ENCODE peak calls at places on chromosome 22, in six cellular contexts. One of them, this sample, is unnamed.
A peak's percentile ranks its signal among the peaks of the same experiment; 100 is the strongest.

GRCh38 chr22:46234851-46235437 is 15.1 kb downstream of the CDPF1 start:
- DNase-seq in mammary epithelial cell: no peak
- DNase-seq in activated T-helper 1 cell treated with anti-CD3 and anti-CD28 coated beads, Interleukin-2, amount 50 U/mL, for 16 hours: no peak
- DNase-seq in germinal center: no peak
- DNase-seq in left ventricle myocardium inferior: no peak
- DNase-seq in NCI-H2029: no peak
- DNase-seq in this sample: no peak

GRCh38 chr22:35611200-35611890 is 5.8 kb downstream of the MB start:
- DNase-seq in mammary epithelial cell: no peak
- DNase-seq in activated T-helper 1 cell treated with anti-CD3 and anti-CD28 coated beads, Interleukin-2, amount 50 U/mL, for 16 hours: no peak
- DNase-seq in germinal center: no peak
- DNase-seq in left ventricle myocardium inferior: no peak
- DNase-seq in NCI-H2029: no peak
- DNase-seq in this sample: no peak

GRCh38 chr22:27510024-27510423 is 291.5 kb downstream of the MN1 start:
- DNase-seq in mammary epithelial cell: no peak
- DNase-seq in activated T-helper 1 cell treated with anti-CD3 and anti-CD28 coated beads, Interleukin-2, amount 50 U/mL, for 16 hours: no peak
- DNase-seq in germinal center: no peak
- DNase-seq in left ventricle myocardium inferior: no peak
- DNase-seq in NCI-H2029: no peak
- DNase-seq in this sample: no peak

GRCh38 chr22:48321986-48322545 is 1505.6 kb downstream of the BRD1 start:
- DNase-seq in mammary epithelial cell: no peak
- DNase-seq in activated T-helper 1 cell treated with anti-CD3 and anti-CD28 coated beads, Interleukin-2, amount 50 U/mL, for 16 hours: no peak
- DNase-seq in germinal center: no peak
- DNase-seq in left ventricle myocardium inferior: no peak
- DNase-seq in NCI-H2029: no peak
- DNase-seq in this sample: no peak

GRCh38 chr22:26476705-26477340 is 6.8 kb downstream of the HPS4 start:
- DNase-seq in mammary epithelial cell: no peak
- DNase-seq in activated T-helper 1 cell treated with anti-CD3 and anti-CD28 coated beads, Interleukin-2, amount 50 U/mL, for 16 hours: no peak
- DNase-seq in germinal center: no peak
- DNase-seq in left ventricle myocardium inferior: no peak
- DNase-seq in NCI-H2029: no peak
- DNase-seq in this sample: no peak

GRCh38 chr22:32661296-32661695 is 140.2 kb upstream of the TIMP3 start:
- DNase-seq in mammary epithelial cell: peak; percentile 85
- DNase-seq in activated T-helper 1 cell treated with anti-CD3 and anti-CD28 coated beads, Interleukin-2, amount 50 U/mL, for 16 hours: no peak
- DNase-seq in germinal center: no peak
- DNase-seq in left ventricle myocardium inferior: peak; percentile 82
- DNase-seq in NCI-H2029: no peak
- DNase-seq in this sample: no peak

GRCh38 chr22:37526376-37526775 is 7.2 kb upstream of the CARD10 start:
- DNase-seq in mammary epithelial cell: peak; percentile 99
- DNase-seq in activated T-helper 1 cell treated with anti-CD3 and anti-CD28 coated beads, Interleukin-2, amount 50 U/mL, for 16 hours: no peak
- DNase-seq in germinal center: no peak
- DNase-seq in left ventricle myocardium inferior: no peak
- DNase-seq in NCI-H2029: no peak
- DNase-seq in this sample: no peak

GRCh38 chr22:23401111-23401909 is 178.8 kb downstream of the IGLL1 start:
- DNase-seq in mammary epithelial cell: peak; percentile 77
- DNase-seq in activated T-helper 1 cell treated with anti-CD3 and anti-CD28 coated beads, Interleukin-2, amount 50 U/mL, for 16 hours: no peak
- DNase-seq in germinal center: no peak
- DNase-seq in left ventricle myocardium inferior: no peak
- DNase-seq in NCI-H2029: no peak
- DNase-seq in this sample: no peak

GRCh38 chr22:24497879-24498278 is 2.7 kb downstream of the UPB1 start:
- DNase-seq in mammary epithelial cell: no peak
- DNase-seq in activated T-helper 1 cell treated with anti-CD3 and anti-CD28 coated beads, Interleukin-2, amount 50 U/mL, for 16 hours: no peak
- DNase-seq in germinal center: no peak
- DNase-seq in left ventricle myocardium inferior: no peak
- DNase-seq in NCI-H2029: no peak
- DNase-seq in this sample: no peak

GRCh38 chr22:38707346-38707745 is 1.6 kb downstream of the GTPBP1 start:
- DNase-seq in mammary epithelial cell: peak; percentile 77
- DNase-seq in activated T-helper 1 cell treated with anti-CD3 and anti-CD28 coated beads, Interleukin-2, amount 50 U/mL, for 16 hours: no peak
- DNase-seq in germinal center: no peak
- DNase-seq in left ventricle myocardium inferior: no peak
- DNase-seq in NCI-H2029: no peak
- DNase-seq in this sample: no peak

GRCh38 chr22:23517804-23518380 is 62.2 kb downstream of the IGLL1 start:
- DNase-seq in mammary epithelial cell: no peak
- DNase-seq in activated T-helper 1 cell treated with anti-CD3 and anti-CD28 coated beads, Interleukin-2, amount 50 U/mL, for 16 hours: no peak
- DNase-seq in germinal center: no peak
- DNase-seq in left ventricle myocardium inferior: no peak
- DNase-seq in NCI-H2029: no peak
- DNase-seq in this sample: no peak

GRCh38 chr22:49956418-49956770 is 4.2 kb upstream of the PIM3 start:
- DNase-seq in mammary epithelial cell: no peak
- DNase-seq in activated T-helper 1 cell treated with anti-CD3 and anti-CD28 coated beads, Interleukin-2, amount 50 U/mL, for 16 hours: no peak
- DNase-seq in germinal center: no peak
- DNase-seq in left ventricle myocardium inferior: no peak
- DNase-seq in NCI-H2029: no peak
- DNase-seq in this sample: no peak

GRCh38 chr22:37016134-37016910 is 2.9 kb downstream of the TST start:
- DNase-seq in mammary epithelial cell: no peak
- DNase-seq in activated T-helper 1 cell treated with anti-CD3 and anti-CD28 coated beads, Interleukin-2, amount 50 U/mL, for 16 hours: no peak
- DNase-seq in germinal center: no peak
- DNase-seq in left ventricle myocardium inferior: no peak
- DNase-seq in NCI-H2029: no peak
- DNase-seq in this sample: no peak

GRCh38 chr22:45626198-45626651 is 45.4 kb upstream of the ATXN10 start:
- DNase-seq in mammary epithelial cell: peak; percentile 91
- DNase-seq in activated T-helper 1 cell treated with anti-CD3 and anti-CD28 coated beads, Interleukin-2, amount 50 U/mL, for 16 hours: no peak
- DNase-seq in germinal center: no peak
- DNase-seq in left ventricle myocardium inferior: no peak
- DNase-seq in NCI-H2029: peak; percentile 78
- DNase-seq in this sample: no peak

GRCh38 chr22:44444341-44445306 is 53.4 kb downstream of the RTL6 start:
- DNase-seq in mammary epithelial cell: no peak
- DNase-seq in activated T-helper 1 cell treated with anti-CD3 and anti-CD28 coated beads, Interleukin-2, amount 50 U/mL, for 16 hours: no peak
- DNase-seq in germinal center: no peak
- DNase-seq in left ventricle myocardium inferior: no peak
- DNase-seq in NCI-H2029: no peak
- DNase-seq in this sample: no peak

GRCh38 chr22:24583972-24584790 is 8.7 kb downstream of the LRRC75B start:
- DNase-seq in mammary epithelial cell: no peak
- DNase-seq in activated T-helper 1 cell treated with anti-CD3 and anti-CD28 coated beads, Interleukin-2, amount 50 U/mL, for 16 hours: no peak
- DNase-seq in germinal center: no peak
- DNase-seq in left ventricle myocardium inferior: no peak
- DNase-seq in NCI-H2029: no peak
- DNase-seq in this sample: no peak

GRCh38 chr22:30250713-30251267 is 4.2 kb upstream of the LIF start:
- DNase-seq in mammary epithelial cell: peak; percentile 90
- DNase-seq in activated T-helper 1 cell treated with anti-CD3 and anti-CD28 coated beads, Interleukin-2, amount 50 U/mL, for 16 hours: no peak
- DNase-seq in germinal center: no peak
- DNase-seq in left ventricle myocardium inferior: no peak
- DNase-seq in NCI-H2029: no peak
- DNase-seq in this sample: peak; percentile 31

GRCh38 chr22:31296258-31296657 is 4.0 kb upstream of the PIK3IP1 start:
- DNase-seq in mammary epithelial cell: peak; percentile 76
- DNase-seq in activated T-helper 1 cell treated with anti-CD3 and anti-CD28 coated beads, Interleukin-2, amount 50 U/mL, for 16 hours: no peak
- DNase-seq in germinal center: no peak
- DNase-seq in left ventricle myocardium inferior: no peak
- DNase-seq in NCI-H2029: no peak
- DNase-seq in this sample: no peak

GRCh38 chr22:19598054-19598855 is 74.0 kb upstream of the CLDN5 start:
- DNase-seq in mammary epithelial cell: peak; percentile 55
- DNase-seq in activated T-helper 1 cell treated with anti-CD3 and anti-CD28 coated beads, Interleukin-2, amount 50 U/mL, for 16 hours: no peak
- DNase-seq in germinal center: no peak
- DNase-seq in left ventricle myocardium inferior: no peak
- DNase-seq in NCI-H2029: no peak
- DNase-seq in this sample: no peak

GRCh38 chr22:29625090-29625825 is 21.8 kb downstream of the NF2 start:
- DNase-seq in mammary epithelial cell: peak; percentile 69
- DNase-seq in activated T-helper 1 cell treated with anti-CD3 and anti-CD28 coated beads, Interleukin-2, amount 50 U/mL, for 16 hours: no peak
- DNase-seq in germinal center: peak; percentile 38
- DNase-seq in left ventricle myocardium inferior: no peak
- DNase-seq in NCI-H2029: peak; percentile 16
- DNase-seq in this sample: no peak

GRCh38 chr22:22855617-22856308 is 31.9 kb upstream of the IGLL5 start:
- DNase-seq in mammary epithelial cell: no peak
- DNase-seq in activated T-helper 1 cell treated with anti-CD3 and anti-CD28 coated beads, Interleukin-2, amount 50 U/mL, for 16 hours: no peak
- DNase-seq in germinal center: peak; percentile 48
- DNase-seq in left ventricle myocardium inferior: no peak
- DNase-seq in NCI-H2029: no peak
- DNase-seq in this sample: no peak

GRCh38 chr22:32533265-32534068 is 58.9 kb downstream of the FBXO7 start:
- DNase-seq in mammary epithelial cell: no peak
- DNase-seq in activated T-helper 1 cell treated with anti-CD3 and anti-CD28 coated beads, Interleukin-2, amount 50 U/mL, for 16 hours: no peak
- DNase-seq in germinal center: no peak
- DNase-seq in left ventricle myocardium inferior: no peak
- DNase-seq in NCI-H2029: no peak
- DNase-seq in this sample: no peak

GRCh38 chr22:38921126-38921525 is 36.3 kb upstream of the APOBEC3A start:
- DNase-seq in mammary epithelial cell: peak; percentile 85
- DNase-seq in activated T-helper 1 cell treated with anti-CD3 and anti-CD28 coated beads, Interleukin-2, amount 50 U/mL, for 16 hours: no peak
- DNase-seq in germinal center: no peak
- DNase-seq in left ventricle myocardium inferior: peak; percentile 18
- DNase-seq in NCI-H2029: peak; percentile 91
- DNase-seq in this sample: no peak

GRCh38 chr22:43419371-43420080 is 7.7 kb downstream of the MPPED1 start:
- DNase-seq in mammary epithelial cell: no peak
- DNase-seq in activated T-helper 1 cell treated with anti-CD3 and anti-CD28 coated beads, Interleukin-2, amount 50 U/mL, for 16 hours: no peak
- DNase-seq in germinal center: no peak
- DNase-seq in left ventricle myocardium inferior: no peak
- DNase-seq in NCI-H2029: no peak
- DNase-seq in this sample: no peak

GRCh38 chr22:23844739-23845202 is 6.0 kb upstream of the DERL3 start:
- DNase-seq in mammary epithelial cell: no peak
- DNase-seq in activated T-helper 1 cell treated with anti-CD3 and anti-CD28 coated beads, Interleukin-2, amount 50 U/mL, for 16 hours: no peak
- DNase-seq in germinal center: no peak
- DNase-seq in left ventricle myocardium inferior: no peak
- DNase-seq in NCI-H2029: no peak
- DNase-seq in this sample: no peak

GRCh38 chr22:28029201-28029948 is 110.3 kb upstream of the PITPNB start:
- DNase-seq in mammary epithelial cell: no peak
- DNase-seq in activated T-helper 1 cell treated with anti-CD3 and anti-CD28 coated beads, Interleukin-2, amount 50 U/mL, for 16 hours: no peak
- DNase-seq in germinal center: no peak
- DNase-seq in left ventricle myocardium inferior: peak; percentile 45
- DNase-seq in NCI-H2029: peak; percentile 93
- DNase-seq in this sample: peak; percentile 38

GRCh38 chr22:28977481-28977971 is 84.1 kb downstream of the C22orf31 start:
- DNase-seq in mammary epithelial cell: peak; percentile 27
- DNase-seq in activated T-helper 1 cell treated with anti-CD3 and anti-CD28 coated beads, Interleukin-2, amount 50 U/mL, for 16 hours: no peak
- DNase-seq in germinal center: no peak
- DNase-seq in left ventricle myocardium inferior: no peak
- DNase-seq in NCI-H2029: no peak
- DNase-seq in this sample: no peak

GRCh38 chr22:47618611-47619010 is 856.2 kb downstream of the TBC1D22A start:
- DNase-seq in mammary epithelial cell: no peak
- DNase-seq in activated T-helper 1 cell treated with anti-CD3 and anti-CD28 coated beads, Interleukin-2, amount 50 U/mL, for 16 hours: no peak
- DNase-seq in germinal center: no peak
- DNase-seq in left ventricle myocardium inferior: no peak
- DNase-seq in NCI-H2029: no peak
- DNase-seq in this sample: no peak

GRCh38 chr22:46721716-46722115 is 16.3 kb downstream of the CERK start:
- DNase-seq in mammary epithelial cell: peak; percentile 56
- DNase-seq in activated T-helper 1 cell treated with anti-CD3 and anti-CD28 coated beads, Interleukin-2, amount 50 U/mL, for 16 hours: no peak
- DNase-seq in germinal center: no peak
- DNase-seq in left ventricle myocardium inferior: no peak
- DNase-seq in NCI-H2029: no peak
- DNase-seq in this sample: no peak

GRCh38 chr22:43446881-43447280 is 35.1 kb downstream of the MPPED1 start:
- DNase-seq in mammary epithelial cell: no peak
- DNase-seq in activated T-helper 1 cell treated with anti-CD3 and anti-CD28 coated beads, Interleukin-2, amount 50 U/mL, for 16 hours: no peak
- DNase-seq in germinal center: no peak
- DNase-seq in left ventricle myocardium inferior: no peak
- DNase-seq in NCI-H2029: peak; percentile 90
- DNase-seq in this sample: peak; percentile 20

GRCh38 chr22:24937114-24937513 is 9.4 kb downstream of the LHFPL7 start:
- DNase-seq in mammary epithelial cell: peak; percentile 16
- DNase-seq in activated T-helper 1 cell treated with anti-CD3 and anti-CD28 coated beads, Interleukin-2, amount 50 U/mL, for 16 hours: no peak
- DNase-seq in germinal center: no peak
- DNase-seq in left ventricle myocardium inferior: no peak
- DNase-seq in NCI-H2029: no peak
- DNase-seq in this sample: peak; percentile 70

GRCh38 chr22:43260346-43260745 is 73.4 kb upstream of the TTLL12 start:
- DNase-seq in mammary epithelial cell: no peak
- DNase-seq in activated T-helper 1 cell treated with anti-CD3 and anti-CD28 coated beads, Interleukin-2, amount 50 U/mL, for 16 hours: no peak
- DNase-seq in germinal center: no peak
- DNase-seq in left ventricle myocardium inferior: no peak
- DNase-seq in NCI-H2029: no peak
- DNase-seq in this sample: no peak

GRCh38 chr22:24938741-24939341 is 7.7 kb downstream of the LHFPL7 start:
- DNase-seq in mammary epithelial cell: peak; percentile 48
- DNase-seq in activated T-helper 1 cell treated with anti-CD3 and anti-CD28 coated beads, Interleukin-2, amount 50 U/mL, for 16 hours: no peak
- DNase-seq in germinal center: peak; percentile 39
- DNase-seq in left ventricle myocardium inferior: no peak
- DNase-seq in NCI-H2029: peak; percentile 61
- DNase-seq in this sample: peak; percentile 62

GRCh38 chr22:24140357-24140756 is 40.9 kb upstream of the SUSD2 start:
- DNase-seq in mammary epithelial cell: no peak
- DNase-seq in activated T-helper 1 cell treated with anti-CD3 and anti-CD28 coated beads, Interleukin-2, amount 50 U/mL, for 16 hours: no peak
- DNase-seq in germinal center: no peak
- DNase-seq in left ventricle myocardium inferior: no peak
- DNase-seq in NCI-H2029: no peak
- DNase-seq in this sample: no peak

GRCh38 chr22:22073769-22074561 is 91.4 kb upstream of the TOP3B start:
- DNase-seq in mammary epithelial cell: no peak
- DNase-seq in activated T-helper 1 cell treated with anti-CD3 and anti-CD28 coated beads, Interleukin-2, amount 50 U/mL, for 16 hours: no peak
- DNase-seq in germinal center: no peak
- DNase-seq in left ventricle myocardium inferior: no peak
- DNase-seq in NCI-H2029: no peak
- DNase-seq in this sample: no peak

GRCh38 chr22:43474161-43475101 is 62.6 kb downstream of the MPPED1 start:
- DNase-seq in mammary epithelial cell: no peak
- DNase-seq in activated T-helper 1 cell treated with anti-CD3 and anti-CD28 coated beads, Interleukin-2, amount 50 U/mL, for 16 hours: no peak
- DNase-seq in germinal center: no peak
- DNase-seq in left ventricle myocardium inferior: no peak
- DNase-seq in NCI-H2029: no peak
- DNase-seq in this sample: no peak

GRCh38 chr22:19576460-19577421 is 52.5 kb upstream of the CLDN5 start:
- DNase-seq in mammary epithelial cell: peak; percentile 83
- DNase-seq in activated T-helper 1 cell treated with anti-CD3 and anti-CD28 coated beads, Interleukin-2, amount 50 U/mL, for 16 hours: peak; percentile 24
- DNase-seq in germinal center: no peak
- DNase-seq in left ventricle myocardium inferior: peak; percentile 42
- DNase-seq in NCI-H2029: no peak
- DNase-seq in this sample: no peak

GRCh38 chr22:17199131-17199731 is 20.0 kb downstream of the ADA2 start:
- DNase-seq in mammary epithelial cell: no peak
- DNase-seq in activated T-helper 1 cell treated with anti-CD3 and anti-CD28 coated beads, Interleukin-2, amount 50 U/mL, for 16 hours: no peak
- DNase-seq in germinal center: no peak
- DNase-seq in left ventricle myocardium inferior: peak; percentile 30
- DNase-seq in NCI-H2029: peak; percentile 75
- DNase-seq in this sample: no peak

GRCh38 chr22:41911292-41911611 is 3.6 kb downstream of the SHISA8 start:
- DNase-seq in mammary epithelial cell: no peak
- DNase-seq in activated T-helper 1 cell treated with anti-CD3 and anti-CD28 coated beads, Interleukin-2, amount 50 U/mL, for 16 hours: no peak
- DNase-seq in germinal center: no peak
- DNase-seq in left ventricle myocardium inferior: no peak
- DNase-seq in NCI-H2029: no peak
- DNase-seq in this sample: no peak